ENCODE peak calls at places on chromosomes 4 and X, in ten cellular contexts. One of them, this sample, is unnamed.

GRCh38 chr4:108029321-108029720 is 39.6 kb downstream of the HADH start:
- DNase-seq in astrocyte: no peak
- DNase-seq in CD8-positive, alpha-beta memory T cell: no peak
- DNase-seq in Panc1: no peak
- DNase-seq in prostate gland: no peak
- DNase-seq in GM23248: no peak
- DNase-seq in left lung: no peak
- DNase-seq in PC-3: no peak
- DNase-seq in brain microvascular endothelial cell: no peak
- DNase-seq in dorsolateral prefrontal cortex: no peak
- DNase-seq in this sample: no peak

GRCh38 chr4:102263024-102263787 is 82.1 kb downstream of the SLC39A8 start:
- DNase-seq in PC-3: peak; percentile 80
- DNase-seq in brain microvascular endothelial cell: peak; percentile 40
- DNase-seq in CD8-positive, alpha-beta memory T cell: no peak
- DNase-seq in astrocyte: peak; percentile 59
- DNase-seq in prostate gland: peak; percentile 38
- DNase-seq in Panc1: peak; percentile 13
- DNase-seq in dorsolateral prefrontal cortex: peak; percentile 38
- DNase-seq in left lung: no peak
- DNase-seq in GM23248: peak; percentile 57
- DNase-seq in this sample: no peak

GRCh38 chr4:116001291-116001690 is 887.9 kb upstream of the NDST4 start:
- DNase-seq in Panc1: no peak
- DNase-seq in left lung: no peak
- DNase-seq in brain microvascular endothelial cell: no peak
- DNase-seq in CD8-positive, alpha-beta memory T cell: no peak
- DNase-seq in dorsolateral prefrontal cortex: no peak
- DNase-seq in PC-3: peak; percentile 53
- DNase-seq in astrocyte: no peak
- DNase-seq in GM23248: no peak
- DNase-seq in prostate gland: no peak
- DNase-seq in this sample: no peak

GRCh38 chr4:95159384-95159783 is 389.4 kb downstream of the UNC5C start:
- DNase-seq in CD8-positive, alpha-beta memory T cell: no peak
- DNase-seq in brain microvascular endothelial cell: no peak
- DNase-seq in GM23248: no peak
- DNase-seq in astrocyte: no peak
- DNase-seq in prostate gland: no peak
- DNase-seq in PC-3: no peak
- DNase-seq in left lung: no peak
- DNase-seq in Panc1: no peak
- DNase-seq in dorsolateral prefrontal cortex: no peak
- DNase-seq in this sample: no peak

GRCh38 chr4:124936427-124936826 is 223.9 kb upstream of the ANKRD50 start:
- DNase-seq in GM23248: peak; percentile 57
- DNase-seq in Panc1: no peak
- DNase-seq in prostate gland: no peak
- DNase-seq in brain microvascular endothelial cell: no peak
- DNase-seq in dorsolateral prefrontal cortex: no peak
- DNase-seq in astrocyte: peak; percentile 75
- DNase-seq in PC-3: no peak
- DNase-seq in CD8-positive, alpha-beta memory T cell: no peak
- DNase-seq in left lung: no peak
- DNase-seq in this sample: peak; percentile 75

GRCh38 chr4:153502584-153502983 is 36.4 kb downstream of the TMEM131L start:
- DNase-seq in prostate gland: no peak
- DNase-seq in PC-3: no peak
- DNase-seq in left lung: no peak
- DNase-seq in CD8-positive, alpha-beta memory T cell: no peak
- DNase-seq in brain microvascular endothelial cell: no peak
- DNase-seq in astrocyte: peak; percentile 37
- DNase-seq in GM23248: peak; percentile 54
- DNase-seq in Panc1: no peak
- DNase-seq in dorsolateral prefrontal cortex: no peak
- DNase-seq in this sample: no peak

GRCh38 chr4:83873996-83874395 is 338.1 kb downstream of the GPAT3 start:
- DNase-seq in left lung: no peak
- DNase-seq in dorsolateral prefrontal cortex: no peak
- DNase-seq in prostate gland: no peak
- DNase-seq in Panc1: no peak
- DNase-seq in brain microvascular endothelial cell: no peak
- DNase-seq in PC-3: no peak
- DNase-seq in CD8-positive, alpha-beta memory T cell: no peak
- DNase-seq in astrocyte: no peak
- DNase-seq in GM23248: no peak
- DNase-seq in this sample: no peak

GRCh38 chr4:15197005-15197404 is 194.7 kb downstream of the CPEB2 start:
- DNase-seq in CD8-positive, alpha-beta memory T cell: no peak
- DNase-seq in astrocyte: peak; percentile 8
- DNase-seq in prostate gland: no peak
- DNase-seq in PC-3: peak; percentile 31
- DNase-seq in GM23248: peak; percentile 64
- DNase-seq in dorsolateral prefrontal cortex: no peak
- DNase-seq in Panc1: no peak
- DNase-seq in brain microvascular endothelial cell: peak; percentile 66
- DNase-seq in left lung: no peak
- DNase-seq in this sample: no peak

GRCh38 chrX:105533951-105534350 is 288.4 kb upstream of the NRK start:
- DNase-seq in CD8-positive, alpha-beta memory T cell: no peak
- DNase-seq in dorsolateral prefrontal cortex: no peak
- DNase-seq in Panc1: no peak
- DNase-seq in PC-3: no peak
- DNase-seq in left lung: no peak
- DNase-seq in GM23248: no peak
- DNase-seq in astrocyte: no peak
- DNase-seq in brain microvascular endothelial cell: no peak
- DNase-seq in prostate gland: no peak
- DNase-seq in this sample: no peak

GRCh38 chrX:55007633-55008032 is 7.5 kb downstream of the APEX2 start:
- DNase-seq in left lung: no peak
- DNase-seq in Panc1: no peak
- DNase-seq in dorsolateral prefrontal cortex: no peak
- DNase-seq in CD8-positive, alpha-beta memory T cell: no peak
- DNase-seq in astrocyte: peak; percentile 66
- DNase-seq in prostate gland: no peak
- DNase-seq in PC-3: peak; percentile 86
- DNase-seq in brain microvascular endothelial cell: peak; percentile 59
- DNase-seq in GM23248: peak; percentile 37
- DNase-seq in this sample: peak; percentile 26

GRCh38 chrX:68934421-68934820 is 105.6 kb downstream of the EFNB1 start:
- DNase-seq in left lung: no peak
- DNase-seq in prostate gland: no peak
- DNase-seq in Panc1: no peak
- DNase-seq in PC-3: no peak
- DNase-seq in astrocyte: no peak
- DNase-seq in CD8-positive, alpha-beta memory T cell: no peak
- DNase-seq in brain microvascular endothelial cell: no peak
- DNase-seq in GM23248: no peak
- DNase-seq in dorsolateral prefrontal cortex: no peak
- DNase-seq in this sample: no peak

GRCh38 chrX:136067946-136068345 is 79.4 kb upstream of the FHL1 start:
- DNase-seq in dorsolateral prefrontal cortex: no peak
- DNase-seq in astrocyte: no peak
- DNase-seq in CD8-positive, alpha-beta memory T cell: no peak
- DNase-seq in brain microvascular endothelial cell: no peak
- DNase-seq in GM23248: no peak
- DNase-seq in PC-3: no peak
- DNase-seq in left lung: no peak
- DNase-seq in Panc1: no peak
- DNase-seq in prostate gland: no peak
- DNase-seq in this sample: no peak

GRCh38 chr4:1881709-1882108 is 10.5 kb downstream of the NSD2 start:
- DNase-seq in astrocyte: no peak
- DNase-seq in dorsolateral prefrontal cortex: no peak
- DNase-seq in left lung: no peak
- DNase-seq in brain microvascular endothelial cell: no peak
- DNase-seq in Panc1: no peak
- DNase-seq in GM23248: no peak
- DNase-seq in prostate gland: no peak
- DNase-seq in CD8-positive, alpha-beta memory T cell: no peak
- DNase-seq in PC-3: no peak
- DNase-seq in this sample: no peak

GRCh38 chr4:100286601-100287000 is 96.3 kb upstream of the DDIT4L start:
- DNase-seq in left lung: no peak
- DNase-seq in GM23248: no peak
- DNase-seq in astrocyte: no peak
- DNase-seq in prostate gland: no peak
- DNase-seq in brain microvascular endothelial cell: no peak
- DNase-seq in Panc1: no peak
- DNase-seq in dorsolateral prefrontal cortex: peak; percentile 17
- DNase-seq in PC-3: no peak
- DNase-seq in CD8-positive, alpha-beta memory T cell: no peak
- DNase-seq in this sample: no peak

GRCh38 chrX:47217121-47217851 is 1.2 kb upstream of the CDK16 start:
- DNase-seq in Panc1: no peak
- DNase-seq in dorsolateral prefrontal cortex: no peak
- DNase-seq in PC-3: peak; percentile 75
- DNase-seq in astrocyte: peak; percentile 59
- DNase-seq in GM23248: peak; percentile 86
- DNase-seq in brain microvascular endothelial cell: peak; percentile 40
- DNase-seq in CD8-positive, alpha-beta memory T cell: no peak
- DNase-seq in left lung: peak; percentile 94
- DNase-seq in prostate gland: peak; percentile 8
- DNase-seq in this sample: no peak

GRCh38 chr4:3250438-3250955 is 1.5 kb downstream of the MSANTD1 start:
- DNase-seq in dorsolateral prefrontal cortex: no peak
- DNase-seq in CD8-positive, alpha-beta memory T cell: no peak
- DNase-seq in astrocyte: no peak
- DNase-seq in PC-3: no peak
- DNase-seq in GM23248: no peak
- DNase-seq in brain microvascular endothelial cell: no peak
- DNase-seq in prostate gland: no peak
- DNase-seq in left lung: peak; percentile 90
- DNase-seq in Panc1: no peak
- DNase-seq in this sample: no peak

GRCh38 chr4:32775049-32775448 is 2054.9 kb downstream of the PCDH7 start:
- DNase-seq in Panc1: peak; percentile 0
- DNase-seq in GM23248: no peak
- DNase-seq in astrocyte: no peak
- DNase-seq in prostate gland: no peak
- DNase-seq in dorsolateral prefrontal cortex: no peak
- DNase-seq in brain microvascular endothelial cell: peak; percentile 23
- DNase-seq in PC-3: peak; percentile 69
- DNase-seq in CD8-positive, alpha-beta memory T cell: no peak
- DNase-seq in left lung: no peak
- DNase-seq in this sample: no peak

GRCh38 chr4:127968565-127968964 is 3.4 kb downstream of the ABHD18 start:
- DNase-seq in brain microvascular endothelial cell: no peak
- DNase-seq in left lung: no peak
- DNase-seq in CD8-positive, alpha-beta memory T cell: no peak
- DNase-seq in Panc1: no peak
- DNase-seq in GM23248: no peak
- DNase-seq in prostate gland: no peak
- DNase-seq in dorsolateral prefrontal cortex: no peak
- DNase-seq in astrocyte: no peak
- DNase-seq in PC-3: no peak
- DNase-seq in this sample: no peak
- H3K4me3 ChIP-seq in brain microvascular endothelial cell: no peak overlapping the region
- H3K4me3 ChIP-seq in left lung: no peak overlapping the region
- H3K4me3 ChIP-seq in CD8-positive, alpha-beta memory T cell: no peak overlapping the region
- H3K4me3 ChIP-seq in Panc1: no peak overlapping the region
- H3K4me3 ChIP-seq in GM23248: no peak overlapping the region
- H3K4me3 ChIP-seq in prostate gland: no peak overlapping the region
- H3K4me3 ChIP-seq in dorsolateral prefrontal cortex: no peak overlapping the region
- H3K4me3 ChIP-seq in astrocyte: no peak overlapping the region
- H3K4me3 ChIP-seq in PC-3: no peak overlapping the region
- H3K4me3 ChIP-seq in this sample: no peak overlapping the region

GRCh38 chr4:127560755-127561154 is 72.0 kb upstream of the INTU start:
- DNase-seq in GM23248: no peak
- DNase-seq in CD8-positive, alpha-beta memory T cell: no peak
- DNase-seq in Panc1: no peak
- DNase-seq in dorsolateral prefrontal cortex: no peak
- DNase-seq in PC-3: no peak
- DNase-seq in left lung: no peak
- DNase-seq in prostate gland: no peak
- DNase-seq in brain microvascular endothelial cell: no peak
- DNase-seq in astrocyte: peak; percentile 0
- DNase-seq in this sample: no peak
- H3K27ac ChIP-seq in GM23248: no peak overlapping the region
- H3K27ac ChIP-seq in CD8-positive, alpha-beta memory T cell: no peak overlapping the region
- H3K27ac ChIP-seq in Panc1: no peak overlapping the region
- H3K27ac ChIP-seq in dorsolateral prefrontal cortex: no peak overlapping the region
- H3K27ac ChIP-seq in PC-3: no peak overlapping the region
- H3K27ac ChIP-seq in left lung: no peak overlapping the region
- H3K27ac ChIP-seq in prostate gland: no peak overlapping the region
- H3K27ac ChIP-seq in brain microvascular endothelial cell: no peak overlapping the region
- H3K27ac ChIP-seq in astrocyte: no peak overlapping the region
- H3K27ac ChIP-seq in this sample: no peak overlapping the region

GRCh38 chr4:28009541-28009940 is 1148.9 kb downstream of the STIM2 start:
- DNase-seq in prostate gland: no peak
- DNase-seq in brain microvascular endothelial cell: no peak
- DNase-seq in Panc1: no peak
- DNase-seq in astrocyte: no peak
- DNase-seq in GM23248: no peak
- DNase-seq in dorsolateral prefrontal cortex: no peak
- DNase-seq in CD8-positive, alpha-beta memory T cell: no peak
- DNase-seq in left lung: no peak
- DNase-seq in PC-3: no peak
- DNase-seq in this sample: no peak
- H3K4me3 ChIP-seq in prostate gland: no peak overlapping the region
- H3K4me3 ChIP-seq in brain microvascular endothelial cell: no peak overlapping the region
- H3K4me3 ChIP-seq in Panc1: no peak overlapping the region
- H3K4me3 ChIP-seq in astrocyte: no peak overlapping the region
- H3K4me3 ChIP-seq in GM23248: no peak overlapping the region
- H3K4me3 ChIP-seq in dorsolateral prefrontal cortex: no peak overlapping the region
- H3K4me3 ChIP-seq in CD8-positive, alpha-beta memory T cell: no peak overlapping the region
- H3K4me3 ChIP-seq in left lung: no peak overlapping the region
- H3K4me3 ChIP-seq in PC-3: no peak overlapping the region
- H3K4me3 ChIP-seq in this sample: no peak overlapping the region

GRCh38 chr4:158775091-158775651 is 6.3 kb downstream of the FNIP2 start:
- DNase-seq in PC-3: peak; percentile 40
- DNase-seq in left lung: no peak
- DNase-seq in astrocyte: peak; percentile 88
- DNase-seq in brain microvascular endothelial cell: peak; percentile 60
- DNase-seq in GM23248: peak; percentile 73
- DNase-seq in Panc1: no peak
- DNase-seq in CD8-positive, alpha-beta memory T cell: no peak
- DNase-seq in prostate gland: no peak
- DNase-seq in dorsolateral prefrontal cortex: no peak
- DNase-seq in this sample: no peak

GRCh38 chr4:158778712-158779111 is 9.9 kb downstream of the FNIP2 start:
- DNase-seq in GM23248: no peak
- DNase-seq in CD8-positive, alpha-beta memory T cell: no peak
- DNase-seq in Panc1: no peak
- DNase-seq in dorsolateral prefrontal cortex: no peak
- DNase-seq in astrocyte: peak; percentile 45
- DNase-seq in prostate gland: no peak
- DNase-seq in PC-3: peak; percentile 53
- DNase-seq in brain microvascular endothelial cell: no peak
- DNase-seq in left lung: no peak
- DNase-seq in this sample: no peak

GRCh38 chr4:158776106-158776505 is 7.3 kb downstream of the FNIP2 start:
- DNase-seq in dorsolateral prefrontal cortex: no peak
- DNase-seq in astrocyte: no peak
- DNase-seq in CD8-positive, alpha-beta memory T cell: no peak
- DNase-seq in Panc1: no peak
- DNase-seq in GM23248: no peak
- DNase-seq in prostate gland: no peak
- DNase-seq in PC-3: no peak
- DNase-seq in left lung: no peak
- DNase-seq in brain microvascular endothelial cell: no peak
- DNase-seq in this sample: no peak

GRCh38 chr4:158777423-158777822 is 8.6 kb downstream of the FNIP2 start:
- DNase-seq in astrocyte: no peak
- DNase-seq in prostate gland: no peak
- DNase-seq in CD8-positive, alpha-beta memory T cell: no peak
- DNase-seq in brain microvascular endothelial cell: no peak
- DNase-seq in left lung: no peak
- DNase-seq in Panc1: no peak
- DNase-seq in dorsolateral prefrontal cortex: no peak
- DNase-seq in PC-3: no peak
- DNase-seq in GM23248: no peak
- DNase-seq in this sample: no peak

GRCh38 chr4:158778065-158778711 is 9.4 kb downstream of the FNIP2 start:
- DNase-seq in Panc1: no peak
- DNase-seq in prostate gland: no peak
- DNase-seq in brain microvascular endothelial cell: no peak
- DNase-seq in PC-3: no peak
- DNase-seq in astrocyte: no peak
- DNase-seq in dorsolateral prefrontal cortex: no peak
- DNase-seq in CD8-positive, alpha-beta memory T cell: no peak
- DNase-seq in left lung: no peak
- DNase-seq in GM23248: no peak
- DNase-seq in this sample: no peak
- H3K27ac ChIP-seq in Panc1: peak overlapping the region; percentile 57
- H3K27ac ChIP-seq in prostate gland: no peak overlapping the region
- H3K27ac ChIP-seq in brain microvascular endothelial cell: no peak overlapping the region
- H3K27ac ChIP-seq in PC-3: no peak overlapping the region
- H3K27ac ChIP-seq in astrocyte: no peak overlapping the region
- H3K27ac ChIP-seq in dorsolateral prefrontal cortex: no peak overlapping the region
- H3K27ac ChIP-seq in CD8-positive, alpha-beta memory T cell: no peak overlapping the region
- H3K27ac ChIP-seq in left lung: peak overlapping the region; percentile 24
- H3K27ac ChIP-seq in GM23248: no peak overlapping the region
- H3K27ac ChIP-seq in this sample: no peak overlapping the region

This sample was measured in pancreas.